ENCODE peak calls at places on chromosomes 3 and 15, in four cellular contexts. One of them, this sample, is unnamed.

GRCh38 chr15:28975766-28976179 is 90.0 kb downstream of the APBA2 start:
- DNase-seq in H1: peak; percentile 72
- DNase-seq in A549: peak; percentile 69
- DNase-seq in HepG2: peak; percentile 42
- DNase-seq in this sample: peak; percentile 79

GRCh38 chr15:65460948-65461347 is 38.2 kb upstream of the IGDCC4 start:
- DNase-seq in H1: no peak
- DNase-seq in A549: no peak
- DNase-seq in HepG2: no peak
- DNase-seq in this sample: no peak

GRCh38 chr3:56823421-56823926 is 21.7 kb upstream of the ARHGEF3 start:
- DNase-seq in H1: no peak
- DNase-seq in A549: no peak
- DNase-seq in HepG2: no peak
- DNase-seq in this sample: no peak

GRCh38 chr3:99872633-99873254 is 55.1 kb downstream of the CMSS1 start:
- DNase-seq in H1: no peak
- DNase-seq in A549: no peak
- DNase-seq in HepG2: no peak
- DNase-seq in this sample: peak; percentile 25

GRCh38 chr3:183122257-183122932 is 23.1 kb upstream of the MCCC1 start:
- DNase-seq in H1: no peak
- DNase-seq in A549: peak; percentile 34
- DNase-seq in HepG2: peak; percentile 18
- DNase-seq in this sample: peak; percentile 55

GRCh38 chr3:134328147-134328591 is 46.1 kb downstream of the AMOTL2 start:
- DNase-seq in H1: no peak
- DNase-seq in A549: peak; percentile 74
- DNase-seq in HepG2: no peak
- DNase-seq in this sample: no peak

GRCh38 chr3:111668912-111669488 is 73.9 kb upstream of the ZBED2 start:
- DNase-seq in H1: no peak
- DNase-seq in A549: peak; percentile 72
- DNase-seq in HepG2: peak; percentile 50
- DNase-seq in this sample: peak; percentile 11

GRCh38 chr3:133159498-133160475 is 121.6 kb downstream of the TMEM108 start:
- DNase-seq in H1: no peak
- DNase-seq in A549: no peak
- DNase-seq in HepG2: no peak
- DNase-seq in this sample: peak; percentile 77

GRCh38 chr15:65583701-65584100 is 27.2 kb downstream of the INTS14 start:
- DNase-seq in H1: no peak
- DNase-seq in A549: no peak
- DNase-seq in HepG2: peak; percentile 37
- DNase-seq in this sample: no peak

GRCh38 chr15:35305906-35306305 is 220.8 kb upstream of the NANOGP8 start:
- DNase-seq in H1: no peak
- DNase-seq in A549: peak; percentile 65
- DNase-seq in HepG2: no peak
- DNase-seq in this sample: peak; percentile 11

GRCh38 chr15:52466134-52466701 is 62.5 kb downstream of the MYO5A start:
- DNase-seq in H1: no peak
- DNase-seq in A549: no peak
- DNase-seq in HepG2: no peak
- DNase-seq in this sample: no peak

GRCh38 chr3:148023994-148024393 is 614.8 kb downstream of the ZIC1 start:
- DNase-seq in H1: no peak
- DNase-seq in A549: no peak
- DNase-seq in HepG2: no peak
- DNase-seq in this sample: no peak

GRCh38 chr3:9507586-9508578 is 45.7 kb downstream of the LHFPL4 start:
- DNase-seq in H1: no peak
- DNase-seq in A549: no peak
- DNase-seq in HepG2: no peak
- DNase-seq in this sample: no peak

GRCh38 chr3:192825657-192826200 is 91.9 kb downstream of the MB21D2 start:
- DNase-seq in H1: no peak
- DNase-seq in A549: peak; percentile 40
- DNase-seq in HepG2: peak; percentile 28
- DNase-seq in this sample: no peak

GRCh38 chr3:55583475-55583874 is 96.4 kb upstream of the WNT5A start:
- DNase-seq in H1: no peak
- DNase-seq in A549: no peak
- DNase-seq in HepG2: no peak
- DNase-seq in this sample: no peak

GRCh38 chr3:147838650-147839049 is 429.5 kb downstream of the ZIC1 start:
- DNase-seq in H1: no peak
- DNase-seq in A549: peak; percentile 5
- DNase-seq in HepG2: no peak
- DNase-seq in this sample: no peak

GRCh38 chr15:57526615-57527014 is 65.1 kb upstream of the MYZAP start:
- DNase-seq in H1: no peak
- DNase-seq in A549: no peak
- DNase-seq in HepG2: no peak
- DNase-seq in this sample: no peak

GRCh38 chr3:142337994-142338393 is 109.8 kb downstream of the XRN1 start:
- DNase-seq in H1: no peak
- DNase-seq in A549: no peak
- DNase-seq in HepG2: no peak
- DNase-seq in this sample: no peak

GRCh38 chr15:99010743-99011142 is 3.2 kb upstream of the PGPEP1L start:
- DNase-seq in H1: no peak
- DNase-seq in A549: no peak
- DNase-seq in HepG2: no peak
- DNase-seq in this sample: no peak

GRCh38 chr15:58458076-58458475 is 26.3 kb downstream of the LIPC start:
- DNase-seq in H1: no peak
- DNase-seq in A549: no peak
- DNase-seq in HepG2: peak; percentile 80
- DNase-seq in this sample: no peak

GRCh38 chr3:197482001-197482400 is 73.8 kb downstream of the BDH1 start:
- DNase-seq in H1: no peak
- DNase-seq in A549: no peak
- DNase-seq in HepG2: no peak
- DNase-seq in this sample: no peak

GRCh38 chr3:154081305-154081704 is 39.9 kb upstream of the ARHGEF26 start:
- DNase-seq in H1: no peak
- DNase-seq in A549: no peak
- DNase-seq in HepG2: no peak
- DNase-seq in this sample: no peak

GRCh38 chr3:32969656-32970055 is 18.2 kb downstream of the CCR4 start:
- DNase-seq in H1: no peak
- DNase-seq in A549: peak; percentile 54
- DNase-seq in HepG2: peak; percentile 59
- DNase-seq in this sample: no peak

GRCh38 chr3:13076255-13076654 is 3.0 kb upstream of the IQSEC1 start:
- DNase-seq in H1: no peak
- DNase-seq in A549: no peak
- DNase-seq in HepG2: no peak
- DNase-seq in this sample: no peak

GRCh38 chr3:57952208-57952631 is 56.0 kb upstream of the FLNB start:
- DNase-seq in H1: no peak
- DNase-seq in A549: peak; percentile 87
- DNase-seq in HepG2: peak; percentile 49
- DNase-seq in this sample: peak; percentile 13

GRCh38 chr3:148175215-148175614 is 522.5 kb upstream of the AGTR1 start:
- DNase-seq in H1: no peak
- DNase-seq in A549: no peak
- DNase-seq in HepG2: no peak
- DNase-seq in this sample: no peak

GRCh38 chr15:72168131-72168825 is 29.3 kb downstream of the GRAMD2A start:
- DNase-seq in H1: no peak
- DNase-seq in A549: no peak
- DNase-seq in HepG2: no peak
- DNase-seq in this sample: no peak

GRCh38 chr15:93049914-93050534 is 39.0 kb downstream of the RGMA start:
- DNase-seq in H1: no peak
- DNase-seq in A549: no peak
- DNase-seq in HepG2: no peak
- DNase-seq in this sample: no peak

GRCh38 chr15:70801111-70801510 is 37.8 kb upstream of the UACA start:
- DNase-seq in H1: no peak
- DNase-seq in A549: no peak
- DNase-seq in HepG2: no peak
- DNase-seq in this sample: no peak

GRCh38 chr3:55860040-55860439 is 372.9 kb upstream of the WNT5A start:
- DNase-seq in H1: no peak
- DNase-seq in A549: no peak
- DNase-seq in HepG2: no peak
- DNase-seq in this sample: no peak

GRCh38 chr15:89171136-89172072 is 50.0 kb downstream of the RLBP1 start:
- DNase-seq in H1: peak; percentile 93
- DNase-seq in A549: peak; percentile 74
- DNase-seq in HepG2: peak; percentile 62
- DNase-seq in this sample: peak; percentile 67

GRCh38 chr3:186871403-186871924 is 29.0 kb downstream of the ADIPOQ start:
- DNase-seq in H1: no peak
- DNase-seq in A549: no peak
- DNase-seq in HepG2: no peak
- DNase-seq in this sample: no peak

GRCh38 chr3:108669211-108669610 is 79.7 kb downstream of the DZIP3 start:
- DNase-seq in H1: no peak
- DNase-seq in A549: no peak
- DNase-seq in HepG2: no peak
- DNase-seq in this sample: no peak

GRCh38 chr3:24343084-24343783 is 151.4 kb downstream of the THRB start:
- DNase-seq in H1: no peak
- DNase-seq in A549: no peak
- DNase-seq in HepG2: no peak
- DNase-seq in this sample: no peak

GRCh38 chr3:109597438-109597837 is 260.1 kb upstream of the DPPA4 start:
- DNase-seq in H1: no peak
- DNase-seq in A549: no peak
- DNase-seq in HepG2: no peak
- DNase-seq in this sample: no peak

GRCh38 chr15:58222698-58223097 is 84.5 kb downstream of the AQP9 start:
- DNase-seq in H1: no peak
- DNase-seq in A549: no peak
- DNase-seq in HepG2: no peak
- DNase-seq in this sample: peak; percentile 28

GRCh38 chr15:25673351-25673750 is 189.8 kb downstream of the ATP10A start:
- DNase-seq in H1: no peak
- DNase-seq in A549: no peak
- DNase-seq in HepG2: no peak
- DNase-seq in this sample: no peak

DNA sequence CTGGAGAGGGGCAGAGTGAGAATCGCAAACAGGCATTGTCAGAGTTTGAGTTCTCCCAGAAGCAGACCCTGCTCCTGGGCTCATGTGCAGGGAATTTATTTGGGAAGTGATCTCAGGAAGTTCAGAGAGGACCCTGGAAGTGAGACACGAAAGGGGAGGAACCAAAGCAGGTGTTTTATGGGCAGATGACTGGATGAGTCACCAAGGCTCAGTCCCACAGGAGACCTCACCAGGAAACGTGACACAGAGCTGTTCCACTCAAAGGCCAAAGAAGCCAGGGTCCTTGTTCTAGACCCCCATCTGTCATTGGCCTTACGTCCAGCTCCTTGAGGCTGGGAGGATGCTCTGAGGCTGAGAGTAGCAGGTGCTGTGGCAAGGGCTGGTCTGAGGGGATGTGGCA is 43.4 kb upstream of the SEC22A start:
- DNase-seq in H1: peak; percentile 6
- DNase-seq in A549: no peak
- DNase-seq in HepG2: no peak
- DNase-seq in this sample: no peak
- TF ChIP-seq KDM1A in H1: no peak
- TF ChIP-seq KDM1A in A549: no peak
- TF ChIP-seq KDM1A in HepG2: no peak
- TF ChIP-seq KDM1A in this sample: no peak

DNA sequence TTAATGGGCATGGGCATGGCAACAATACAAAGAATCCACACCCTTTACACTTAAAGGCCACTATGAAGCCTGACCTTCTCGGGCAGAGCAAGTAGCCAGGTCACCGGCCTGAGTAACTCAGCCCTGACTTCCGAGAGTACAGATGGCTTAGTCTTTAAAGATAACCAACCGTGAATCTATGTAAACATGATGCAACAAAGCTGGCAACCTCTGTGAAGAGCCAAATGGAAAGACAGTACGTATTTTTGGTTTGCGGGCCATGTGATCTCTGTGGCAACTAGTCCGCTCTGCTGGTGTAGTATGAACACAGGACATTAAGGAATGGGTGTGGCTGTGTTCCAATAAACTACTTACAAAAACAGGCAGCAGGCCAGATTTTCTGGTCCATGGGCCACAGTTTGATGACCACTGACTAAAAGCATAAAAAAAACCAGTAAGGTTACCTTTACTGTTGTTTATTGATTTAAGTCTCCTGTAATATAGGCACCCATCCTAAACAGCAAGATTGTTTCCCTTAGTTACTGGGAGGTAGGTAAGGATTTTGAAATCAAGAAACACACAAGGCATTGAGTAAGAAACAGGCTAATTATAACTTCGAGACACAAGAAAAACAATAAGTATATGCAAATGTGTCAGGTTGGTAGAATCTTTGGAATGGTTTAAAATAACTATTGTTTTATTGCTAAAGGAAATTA is 14.5 kb downstream of the RIOX2 start:
- DNase-seq in H1: no peak
- DNase-seq in A549: no peak
- DNase-seq in HepG2: no peak
- DNase-seq in this sample: no peak
- TF ChIP-seq KDM1A in H1: no peak
- TF ChIP-seq KDM1A in A549: no peak
- TF ChIP-seq KDM1A in HepG2: no peak
- TF ChIP-seq KDM1A in this sample: no peak

GRCh38 chr3:127531821-127532220 is 58.7 kb downstream of the TPRA1 start:
- DNase-seq in H1: no peak
- DNase-seq in A549: no peak
- DNase-seq in HepG2: no peak
- DNase-seq in this sample: no peak
- TF ChIP-seq KDM1A in H1: no peak
- TF ChIP-seq KDM1A in A549: no peak
- TF ChIP-seq KDM1A in HepG2: no peak
- TF ChIP-seq KDM1A in this sample: no peak

GRCh38 chr3:195421410-195421809 is 21.4 kb downstream of the ACAP2 start:
- DNase-seq in H1: no peak
- DNase-seq in A549: no peak
- DNase-seq in HepG2: no peak
- DNase-seq in this sample: no peak

GRCh38 chr3:195425849-195426248 is 17.0 kb downstream of the ACAP2 start:
- DNase-seq in H1: no peak
- DNase-seq in A549: no peak
- DNase-seq in HepG2: no peak
- DNase-seq in this sample: no peak
- TF ChIP-seq KDM1A in H1: no peak
- TF ChIP-seq KDM1A in A549: no peak
- TF ChIP-seq KDM1A in HepG2: no peak
- TF ChIP-seq KDM1A in this sample: no peak

DNA sequence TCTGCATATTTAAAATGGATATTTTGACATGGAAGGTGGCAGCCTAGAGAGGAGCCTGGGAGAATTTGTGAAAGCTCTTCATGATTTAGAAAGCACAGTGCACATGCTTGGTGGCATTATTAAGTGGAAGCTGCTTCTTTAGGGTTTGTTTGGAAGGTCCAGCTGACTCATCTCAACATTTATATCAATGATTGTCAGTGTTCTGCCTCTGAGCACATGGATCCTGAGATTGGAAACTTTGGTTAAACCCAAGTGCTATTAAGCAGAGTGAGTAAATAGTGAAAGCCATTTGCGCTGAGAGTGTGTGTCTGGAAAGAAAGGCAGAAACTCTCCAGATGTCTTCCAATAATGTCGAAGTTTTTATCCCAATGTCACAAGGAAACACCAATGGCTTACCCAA is 7.4 kb downstream of the NOX5 start:
- DNase-seq in H1: no peak
- DNase-seq in A549: no peak
- DNase-seq in HepG2: no peak
- DNase-seq in this sample: no peak
- TF ChIP-seq KDM1A in H1: no peak
- TF ChIP-seq KDM1A in A549: no peak
- TF ChIP-seq KDM1A in HepG2: no peak
- TF ChIP-seq KDM1A in this sample: no peak

This sample was measured in K562.